ENCODE peak calls at places on chromosome 14, in five cellular contexts. One of them, this sample, is unnamed.

GRCh38 chr14:55898938-55899337 is 219.3 kb upstream of the PELI2 start:
- DNase-seq in BJ: no peak
- DNase-seq in tibial artery: no peak
- DNase-seq in IMR-90: no peak
- DNase-seq in cardiac muscle cell: no peak
- DNase-seq in this sample: no peak

GRCh38 chr14:65356327-65356836 is 56.1 kb upstream of the FUT8 start:
- DNase-seq in tibial artery: no peak
- DNase-seq in IMR-90: peak; percentile 92
- DNase-seq in BJ: peak; percentile 48
- DNase-seq in cardiac muscle cell: no peak
- DNase-seq in this sample: peak; percentile 76

GRCh38 chr14:64885555-64885954 is 5.8 kb upstream of the SPTB start:
- DNase-seq in cardiac muscle cell: no peak
- DNase-seq in IMR-90: no peak
- DNase-seq in tibial artery: no peak
- DNase-seq in BJ: no peak
- DNase-seq in this sample: no peak

GRCh38 chr14:88553886-88554457 is 835 bp downstream of the PTPN21 start:
- DNase-seq in BJ: no peak
- DNase-seq in cardiac muscle cell: no peak
- DNase-seq in IMR-90: peak; percentile 8
- DNase-seq in tibial artery: no peak
- DNase-seq in this sample: no peak

GRCh38 chr14:106845286-106846087 is 1319.1 kb downstream of the TMEM121 start:
- DNase-seq in IMR-90: no peak
- DNase-seq in BJ: no peak
- DNase-seq in cardiac muscle cell: no peak
- DNase-seq in tibial artery: no peak
- DNase-seq in this sample: no peak

GRCh38 chr14:63922696-63923421 is 70.1 kb downstream of the SYNE2 start:
- DNase-seq in IMR-90: peak; percentile 17
- DNase-seq in BJ: no peak
- DNase-seq in cardiac muscle cell: no peak
- DNase-seq in tibial artery: no peak
- DNase-seq in this sample: peak; percentile 57

GRCh38 chr14:32167907-32168306 is 33.9 kb upstream of the RNU6-7 start:
- DNase-seq in cardiac muscle cell: no peak
- DNase-seq in tibial artery: no peak
- DNase-seq in BJ: no peak
- DNase-seq in IMR-90: no peak
- DNase-seq in this sample: no peak

GRCh38 chr14:80202888-80203562 is 8.3 kb downstream of the DIO2 start:
- DNase-seq in cardiac muscle cell: no peak
- DNase-seq in BJ: no peak
- DNase-seq in IMR-90: no peak
- DNase-seq in tibial artery: no peak
- DNase-seq in this sample: no peak

GRCh38 chr14:61344437-61345143 is 23.2 kb downstream of the PRKCH start:
- DNase-seq in IMR-90: no peak
- DNase-seq in BJ: no peak
- DNase-seq in cardiac muscle cell: peak; percentile 68
- DNase-seq in tibial artery: no peak
- DNase-seq in this sample: no peak

GRCh38 chr14:99318091-99318958 is 46.3 kb upstream of the BCL11B start:
- DNase-seq in tibial artery: no peak
- DNase-seq in IMR-90: no peak
- DNase-seq in cardiac muscle cell: no peak
- DNase-seq in BJ: no peak
- DNase-seq in this sample: no peak

GRCh38 chr14:50835280-50835679 is 4.3 kb upstream of the NIN start:
- DNase-seq in IMR-90: peak; percentile 73
- DNase-seq in BJ: no peak
- DNase-seq in tibial artery: no peak
- DNase-seq in cardiac muscle cell: no peak
- DNase-seq in this sample: no peak

GRCh38 chr14:75022655-75023054 is 19.9 kb downstream of the EIF2B2 start:
- DNase-seq in IMR-90: no peak
- DNase-seq in BJ: no peak
- DNase-seq in tibial artery: no peak
- DNase-seq in cardiac muscle cell: peak; percentile 37
- DNase-seq in this sample: no peak

GRCh38 chr14:74161526-74162158 is 76.9 kb downstream of the LIN52 start:
- DNase-seq in BJ: no peak
- DNase-seq in cardiac muscle cell: no peak
- DNase-seq in tibial artery: no peak
- DNase-seq in IMR-90: no peak
- DNase-seq in this sample: no peak

GRCh38 chr14:51432302-51432948 is 192.4 kb downstream of the TMX1 start:
- DNase-seq in cardiac muscle cell: no peak
- DNase-seq in IMR-90: no peak
- DNase-seq in BJ: no peak
- DNase-seq in tibial artery: no peak
- DNase-seq in this sample: no peak

GRCh38 chr14:35043046-35043445 is 3.0 kb upstream of the FAM177A1 start:
- DNase-seq in cardiac muscle cell: no peak
- DNase-seq in BJ: no peak
- DNase-seq in IMR-90: no peak
- DNase-seq in tibial artery: no peak
- DNase-seq in this sample: no peak

GRCh38 chr14:100321473-100322137 is 1.5 kb upstream of the SLC25A47 start:
- DNase-seq in BJ: no peak
- DNase-seq in tibial artery: no peak
- DNase-seq in IMR-90: no peak
- DNase-seq in cardiac muscle cell: no peak
- DNase-seq in this sample: no peak

GRCh38 chr14:55450124-55450523 is 9.7 kb upstream of the TBPL2 start:
- DNase-seq in tibial artery: no peak
- DNase-seq in cardiac muscle cell: no peak
- DNase-seq in IMR-90: no peak
- DNase-seq in BJ: no peak
- DNase-seq in this sample: no peak

GRCh38 chr14:59417301-59417700 is 47.9 kb downstream of the GPR135 start:
- DNase-seq in tibial artery: no peak
- DNase-seq in cardiac muscle cell: no peak
- DNase-seq in BJ: no peak
- DNase-seq in IMR-90: no peak
- DNase-seq in this sample: no peak

GRCh38 chr14:92659765-92660561 is 88.5 kb downstream of the LGMN start:
- DNase-seq in cardiac muscle cell: no peak
- DNase-seq in BJ: no peak
- DNase-seq in IMR-90: no peak
- DNase-seq in tibial artery: peak; percentile 79
- DNase-seq in this sample: no peak

GRCh38 chr14:90109858-90110257 is 48.1 kb downstream of the KCNK13 start:
- DNase-seq in tibial artery: no peak
- DNase-seq in BJ: no peak
- DNase-seq in cardiac muscle cell: no peak
- DNase-seq in IMR-90: no peak
- DNase-seq in this sample: no peak
- TF ChIP-seq CTCF in tibial artery: no peak
- TF ChIP-seq CTCF in BJ: no peak
- TF ChIP-seq CTCF in cardiac muscle cell: peak; percentile 36
- TF ChIP-seq CTCF in IMR-90: no peak
- TF ChIP-seq CTCF in this sample: peak; percentile 58

GRCh38 chr14:52918486-52918885 is 32.4 kb downstream of the FERMT2 start:
- DNase-seq in cardiac muscle cell: no peak
- DNase-seq in IMR-90: peak; percentile 81
- DNase-seq in BJ: no peak
- DNase-seq in tibial artery: no peak
- DNase-seq in this sample: peak; percentile 66
- H3K4me3 ChIP-seq in cardiac muscle cell: no peak overlapping the region
- H3K4me3 ChIP-seq in IMR-90: no peak overlapping the region
- H3K4me3 ChIP-seq in BJ: no peak overlapping the region
- H3K4me3 ChIP-seq in tibial artery: no peak overlapping the region
- H3K4me3 ChIP-seq in this sample: no peak overlapping the region

GRCh38 chr14:68715032-68715924 is 77.6 kb downstream of the ZFP36L1 start:
- DNase-seq in BJ: no peak
- DNase-seq in cardiac muscle cell: no peak
- DNase-seq in IMR-90: peak; percentile 58
- DNase-seq in tibial artery: no peak
- DNase-seq in this sample: peak; percentile 75
- TF ChIP-seq CTCF in BJ: no peak
- TF ChIP-seq CTCF in cardiac muscle cell: no peak
- TF ChIP-seq CTCF in IMR-90: no peak
- TF ChIP-seq CTCF in tibial artery: no peak
- TF ChIP-seq CTCF in this sample: peak; percentile 26

DNA sequence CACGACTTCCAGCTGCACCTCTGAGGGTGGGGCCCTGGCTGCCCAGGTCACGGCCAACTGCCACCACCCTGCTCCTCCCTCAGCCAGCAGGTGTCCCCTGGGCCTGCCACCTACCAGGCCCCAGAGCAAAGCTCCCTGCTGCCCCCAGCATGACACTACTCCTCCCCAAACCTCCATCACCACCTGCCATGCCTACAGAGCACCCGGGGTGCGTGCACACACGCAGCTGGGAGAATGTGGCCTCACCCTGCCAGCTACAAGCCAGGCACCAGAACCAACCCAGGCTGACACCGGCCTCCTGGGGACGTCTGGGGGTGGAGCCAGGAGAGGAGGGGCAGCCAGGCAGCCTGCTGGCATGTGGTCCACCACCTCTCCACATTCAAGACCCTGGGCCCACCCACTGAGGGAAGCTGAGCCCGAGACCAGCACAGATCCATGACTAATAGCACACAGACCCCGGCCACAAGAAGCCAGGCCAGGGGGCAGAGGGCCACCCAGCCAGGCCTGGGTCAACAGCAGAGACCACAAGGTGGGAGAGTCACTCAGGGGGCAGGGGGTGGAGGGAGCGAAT is 3.4 kb downstream of the JAG2 start:
- DNase-seq in BJ: no peak
- DNase-seq in tibial artery: no peak
- DNase-seq in cardiac muscle cell: no peak
- DNase-seq in IMR-90: no peak
- DNase-seq in this sample: no peak
- H3K4me3 ChIP-seq in BJ: no peak overlapping the region
- H3K4me3 ChIP-seq in tibial artery: no peak overlapping the region
- H3K4me3 ChIP-seq in cardiac muscle cell: no peak overlapping the region
- H3K4me3 ChIP-seq in IMR-90: no peak overlapping the region
- H3K4me3 ChIP-seq in this sample: no peak overlapping the region

GRCh38 chr14:94116701-94117100 is 6.2 kb downstream of the IFI27 start:
- DNase-seq in BJ: no peak
- DNase-seq in cardiac muscle cell: no peak
- DNase-seq in IMR-90: no peak
- DNase-seq in tibial artery: no peak
- DNase-seq in this sample: no peak
- TF ChIP-seq CTCF in BJ: no peak
- TF ChIP-seq CTCF in cardiac muscle cell: no peak
- TF ChIP-seq CTCF in IMR-90: no peak
- TF ChIP-seq CTCF in tibial artery: no peak
- TF ChIP-seq CTCF in this sample: no peak

This sample was measured in brain microvascular endothelial cell.